ENCODE peak calls at places on chromosomes 7 and 10, in six cellular contexts. F is A549, D is HepG2, A is H1, H is SK-N-SH, Y is K562. P is an unnamed sample.

GRCh38 chr10:85528318-85528652 is 838.3 kb downstream of the GRID1 start:
- DNase-seq in H (no peak), D (no peak), Y (no peak), A (no peak), F (no peak), P (no peak)

GRCh38 chr7:26186364-26187311 is 13.9 kb downstream of the HNRNPA2B1 start:
- DNase-seq in D (no peak), Y (no peak), A (no peak), F (no peak), H (no peak), P (no peak)

GRCh38 chr7:91285966-91286365 is 21.7 kb downstream of the FZD1 start:
- DNase-seq in D (no peak), A (no peak), Y (no peak), H (no peak), F (no peak), P (no peak)

GRCh38 chr10:24469993-24470392 is 253.7 kb downstream of the ARHGAP21 start:
- DNase-seq in Y (no peak), H (no peak), F (no peak), A (no peak), D (no peak), P (no peak)

GRCh38 chr7:82598958-82599357 is 155.4 kb upstream of the CACNA2D1 start:
- DNase-seq in D (no peak), H (no peak), A (no peak), Y (no peak), F (no peak), P (no peak)

GRCh38 chr7:127380479-127380878 is 12.0 kb downstream of the ZNF800 start:
- DNase-seq in A (no peak), Y (no peak), F (no peak), H (no peak), D (no peak), P (no peak)

GRCh38 chr10:24790599-24790998 is 66.9 kb upstream of the ARHGAP21 start:
- DNase-seq in F (no peak), A (no peak), D (no peak), Y (no peak), H (no peak), P (no peak)

GRCh38 chr7:27191081-27191715 is 6.2 kb upstream of the HOXA11 start:
- DNase-seq in A (no peak), H (no peak), Y (no peak), D (no peak), F (no peak), P (no peak)

GRCh38 chr7:100061518-100062193 is 12.1 kb downstream of the ZSCAN21 start:
- DNase-seq in H (no peak), A (no peak), Y (peak; percentile 75), D (no peak), F (no peak), P (no peak)

GRCh38 chr7:152986369-152986768 is 226.8 kb downstream of the ACTR3B start:
- DNase-seq in D (no peak), A (no peak), H (no peak), F (no peak), Y (no peak), P (no peak)

GRCh38 chr10:94180576-94180975 is 182.2 kb downstream of the NOC3L start:
- DNase-seq in Y (no peak), A (no peak), F (no peak), H (no peak), D (no peak), P (no peak)

GRCh38 chr7:72438491-72438890 is 26.4 kb upstream of the CALN1 start:
- DNase-seq in F (no peak), Y (no peak), D (no peak), H (no peak), A (no peak), P (no peak)

GRCh38 chr7:29878081-29878688 is 71.9 kb downstream of the WIPF3 start:
- DNase-seq in D (peak; percentile 20), Y (peak; percentile 31), F (peak; percentile 46), H (peak; percentile 79), A (no peak), P (no peak)

GRCh38 chr7:49776994-49777393 is 3.6 kb downstream of the VWC2 start:
- DNase-seq in A (no peak), F (no peak), Y (no peak), D (peak; percentile 19), H (no peak), P (no peak)

GRCh38 chr7:116621649-116622048 is 50.3 kb upstream of the MET start:
- DNase-seq in Y (no peak), H (no peak), F (no peak), A (no peak), D (no peak), P (no peak)

DNA sequence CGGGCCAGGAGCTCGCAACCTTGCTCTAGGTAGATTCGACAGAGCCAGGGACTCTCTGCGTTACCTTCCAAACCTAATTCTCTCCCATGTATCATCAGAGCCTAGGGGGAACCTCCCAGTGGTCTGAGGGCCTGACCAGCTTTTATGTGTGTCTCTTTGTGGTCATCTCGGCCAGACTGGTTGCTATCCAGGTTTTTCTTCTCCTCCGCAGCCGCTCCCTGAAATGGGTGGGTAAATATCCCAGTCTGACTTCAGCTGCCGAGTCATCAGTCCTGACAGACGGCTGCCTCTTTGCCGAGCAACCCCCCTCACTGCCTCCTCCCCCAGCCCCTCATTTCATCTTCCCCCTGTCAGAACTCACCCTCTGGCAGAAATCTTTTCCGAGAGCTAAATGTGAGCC is 578.1 kb downstream of the LRMDA start:
- DNase-seq in F (no peak), D (no peak), H (no peak), Y (no peak), A (no peak), P (no peak)
- TF ChIP-seq EP300 in F (no peak), D (no peak), H (no peak), Y (no peak), A (no peak), P (no peak)

GRCh38 chr10:86955501-86956194 is 1.8 kb downstream of the MMRN2 start:
- DNase-seq in H (no peak), Y (no peak), F (no peak), D (no peak), A (no peak), P (no peak)

GRCh38 chr10:86952106-86952505 is 5.3 kb downstream of the MMRN2 start:
- DNase-seq in A (no peak), H (no peak), D (no peak), Y (no peak), F (no peak), P (no peak)

GRCh38 chr10:86954681-86955500 is 2.5 kb downstream of the MMRN2 start:
- DNase-seq in D (no peak), H (no peak), A (no peak), F (no peak), Y (no peak), P (no peak)

GRCh38 chr10:86956195-86956840 is 1.1 kb downstream of the MMRN2 start:
- DNase-seq in F (no peak), D (no peak), H (no peak), Y (no peak), A (no peak), P (no peak)

DNA sequence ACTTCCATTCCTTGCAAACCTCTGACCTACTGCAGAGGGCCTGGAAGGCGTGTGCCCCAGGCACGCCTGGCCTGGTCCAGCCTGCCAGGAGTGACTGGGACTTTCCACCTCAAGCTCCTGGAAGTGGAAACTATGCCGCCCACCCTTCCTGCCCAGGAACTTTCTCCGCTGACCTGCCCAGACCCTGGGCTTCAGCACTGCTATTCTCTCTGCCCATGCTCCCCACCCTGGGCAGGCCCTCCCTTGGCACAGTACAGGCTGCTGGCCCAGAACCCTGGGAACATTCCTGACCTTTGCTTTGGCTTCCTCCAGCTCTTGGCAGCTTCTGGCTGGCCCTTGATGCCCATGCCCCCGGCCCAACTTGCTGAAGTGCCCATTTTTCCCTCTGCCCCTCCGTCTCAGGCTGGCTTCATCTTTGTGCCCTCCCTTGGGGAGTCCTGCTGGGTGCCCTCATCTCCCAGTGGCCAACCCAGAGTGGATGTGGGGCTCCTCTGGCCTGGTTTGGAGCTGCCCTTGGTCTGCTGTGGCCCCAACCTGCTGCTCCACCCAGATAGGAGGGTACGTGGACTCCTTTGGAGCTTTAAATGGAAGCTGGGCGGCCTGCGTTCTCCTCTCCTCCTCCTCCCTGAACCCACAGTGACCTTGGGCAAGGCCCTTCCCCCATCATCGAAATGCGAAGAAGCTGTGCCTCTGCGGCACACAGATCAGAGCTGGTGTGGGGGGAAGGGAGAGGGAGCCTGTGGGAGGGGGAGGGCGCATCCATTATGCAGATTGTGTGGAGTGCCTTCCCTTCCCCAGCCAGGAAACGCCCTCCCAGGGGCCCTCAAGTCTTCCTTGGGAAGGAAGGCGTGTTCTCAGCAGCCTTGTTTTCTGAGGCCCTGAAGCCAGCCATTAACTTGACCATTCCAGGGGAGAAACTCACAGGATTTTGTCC is 3.4 kb downstream of the MMRN2 start:
- DNase-seq in H (no peak), Y (peak; percentile 74), D (no peak), F (no peak), A (peak; percentile 88), P (no peak)
- TF ChIP-seq MAX in H (no peak), Y (no peak), D (no peak), F (no peak), A (no peak), P (no peak)

DNA sequence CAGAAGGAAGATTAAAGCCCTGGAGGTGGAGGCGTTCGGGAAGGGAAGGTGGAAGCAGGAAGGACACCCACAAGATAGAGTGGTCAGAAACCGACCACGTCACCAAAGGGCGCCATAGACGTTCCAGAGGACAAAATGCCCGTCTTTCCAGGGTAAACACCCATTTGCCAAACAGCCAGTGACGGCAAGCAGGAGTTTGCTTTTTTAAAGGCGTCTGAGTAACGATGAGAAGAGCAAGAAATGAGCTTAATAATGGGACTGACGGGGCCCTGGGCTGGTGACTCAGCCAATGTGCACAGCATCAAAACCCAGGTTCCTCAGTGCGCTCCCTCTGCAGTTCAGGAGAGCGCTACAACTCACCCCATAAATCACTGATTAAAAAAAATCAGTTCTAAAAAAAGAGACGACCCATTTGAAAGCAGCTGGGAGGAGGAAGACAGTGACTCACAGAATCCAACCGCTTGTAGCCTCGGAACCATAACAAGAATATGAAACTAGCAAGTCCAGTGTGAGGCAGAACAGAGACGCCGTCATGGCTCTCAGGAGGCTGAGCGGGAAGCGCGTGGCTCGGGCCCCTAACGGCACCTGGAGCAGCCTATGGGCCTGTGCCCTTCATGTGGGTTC is 5.9 kb downstream of the DIP2C start:
- DNase-seq in H (peak; percentile 86), Y (no peak), D (no peak), A (no peak), F (peak; percentile 89), P (no peak)
- TF ChIP-seq EP300 in H (no peak), Y (no peak), D (no peak), A (no peak), F (no peak), P (no peak)

DNA sequence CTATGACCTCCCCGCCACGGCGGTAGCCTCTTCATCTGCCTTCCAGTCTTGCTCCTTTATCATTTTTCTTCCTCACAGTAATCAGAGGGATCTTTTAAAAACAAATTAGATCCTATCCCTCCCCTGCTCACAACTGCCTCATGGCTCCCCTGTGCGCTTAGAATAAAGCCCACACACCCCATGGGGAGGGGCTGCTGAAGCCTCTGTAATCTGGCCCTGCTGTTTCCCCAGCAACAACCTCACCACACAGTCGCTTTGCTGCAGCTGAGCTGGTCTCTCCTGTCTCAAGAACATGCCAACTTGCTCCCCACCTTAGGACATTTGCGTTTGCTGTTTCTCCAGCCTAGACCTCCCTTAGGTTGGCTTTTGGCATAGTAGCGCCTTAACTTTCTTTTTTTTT is 41.0 kb downstream of the SP8 start:
- DNase-seq in F (no peak), H (no peak), Y (no peak), A (no peak), D (no peak), P (no peak)
- TF ChIP-seq MAX in F (no peak), H (no peak), Y (no peak), A (no peak), D (no peak), P (no peak)

P was measured in GM12878.